ENCODE peak calls at places on chromosomes 2 and 18, in ten cellular contexts. G is left lung; B is HCT116; A is right lobe of liver; I is stimulated activated effector memory CD8-positive, alpha-beta T cell treated with anti-CD3 and anti-CD28 coated beads, Interleukin-12 subunit alpha, Interleukin-12 subunit beta, amount 100 ng/mL, for 72 hours; Z is WTC11; K is foreskin keratinocyte; O is activated CD8-positive, alpha-beta T cell treated with anti-CD3 and anti-CD28 coated beads for 36 hours; Q is mucosa of descending colon; L is activated T-cell treated with anti-CD3 and anti-CD28 coated beads, Interleukin-2, amount 50 U/mL, for 72 hours. E is an unnamed sample.

GRCh38 chr2:127790694-127791529 is 20.1 kb downstream of the WDR33 start:
- ATAC-seq in I (peak; percentile 50), O (peak; percentile 51), G (peak; percentile 88), Z (no peak), A (no peak), B (no peak), L (no peak), Q (no peak), K (no peak), E (no peak)

GRCh38 chr2:239151201-239152131 is 249.4 kb downstream of the HDAC4 start:
- ATAC-seq in B (no peak), K (no peak), L (no peak), Z (no peak), I (no peak), O (no peak), Q (no peak), G (no peak), A (no peak), E (no peak)

GRCh38 chr2:20074001-20074648 is 22.7 kb upstream of the LAPTM4A start:
- ATAC-seq in G (no peak), Q (no peak), K (no peak), L (no peak), O (no peak), B (no peak), A (no peak), I (no peak), Z (no peak), E (no peak)

GRCh38 chr2:176285321-176285720 is 16.1 kb downstream of the MTX2 start:
- ATAC-seq in O (no peak), I (no peak), L (no peak), K (peak; percentile 87), G (no peak), Q (no peak), B (peak; percentile 70), Z (peak; percentile 60), A (no peak), E (no peak)

GRCh38 chr2:147250652-147251356 is 594.0 kb upstream of the ACVR2A start:
- ATAC-seq in A (no peak), L (no peak), B (no peak), I (no peak), Z (no peak), O (no peak), K (no peak), Q (no peak), G (no peak), E (no peak)

GRCh38 chr2:39528701-39529100 is 91.6 kb upstream of the MAP4K3 start:
- ATAC-seq in Z (no peak), I (no peak), A (no peak), B (no peak), Q (no peak), G (peak; percentile 82), L (no peak), O (no peak), K (no peak), E (no peak)

GRCh38 chr2:172285760-172286159 is 141.6 kb upstream of the ITGA6 start:
- ATAC-seq in L (no peak), Q (no peak), O (no peak), G (no peak), B (no peak), Z (peak; percentile 11), A (no peak), K (no peak), I (no peak), E (no peak)

GRCh38 chr18:32301976-32302743 is 112.3 kb downstream of the MEP1B start:
- ATAC-seq in O (peak; percentile 49), B (no peak), A (peak; percentile 36), Z (no peak), I (peak; percentile 60), Q (peak; percentile 90), L (peak; percentile 69), K (peak; percentile 98), G (peak; percentile 84), E (no peak)

GRCh38 chr2:207338610-207339009 is 172.9 kb upstream of the KLF7 start:
- ATAC-seq in G (no peak), B (no peak), L (no peak), Z (no peak), Q (no peak), A (no peak), O (no peak), I (no peak), K (no peak), E (no peak)

GRCh38 chr18:3634250-3634939 is 184.4 kb downstream of the TGIF1 start:
- ATAC-seq in Q (no peak), L (no peak), I (no peak), B (no peak), G (no peak), Z (no peak), O (peak; percentile 53), A (no peak), K (no peak), E (no peak)

GRCh38 chr18:8365006-8365405 is 244.2 kb upstream of the RAB12 start:
- ATAC-seq in A (no peak), G (no peak), Z (no peak), O (no peak), I (no peak), B (no peak), K (no peak), L (no peak), Q (no peak), E (no peak)